ENCODE peak calls at places on chromosome 14, in seven cellular contexts. Z is ELF-1; B is fibroblast of the conjunctiva; J is germinal center; U is H54; P is CD4-positive, alpha-beta T cell; S is GM12865. Y is an unnamed sample.

GRCh38 chr14:62462996-62463395 is 582.3 kb downstream of the KCNH5 start:
- DNase-seq in Z (no peak), B (peak; percentile 39), J (no peak), U (no peak), P (no peak), S (no peak), Y (no peak)

GRCh38 chr14:22477569-22478194 is 111.3 kb downstream of the DAD1 start:
- DNase-seq in Z (no peak), B (no peak), J (no peak), U (no peak), P (no peak), S (no peak), Y (no peak)

GRCh38 chr14:37566811-37567371 is 28.2 kb downstream of the FOXA1 start:
- DNase-seq in Z (no peak), B (no peak), J (no peak), U (no peak), P (no peak), S (no peak), Y (peak; percentile 28)

GRCh38 chr14:99268776-99269510 is 3.1 kb downstream of the BCL11B start:
- DNase-seq in Z (no peak), B (no peak), J (no peak), U (no peak), P (no peak), S (no peak), Y (peak; percentile 42)

GRCh38 chr14:101461891-101462290 is 99.4 kb upstream of the DIO3 start:
- DNase-seq in Z (no peak), B (no peak), J (no peak), U (no peak), P (no peak), S (no peak), Y (no peak)

GRCh38 chr14:65286443-65286842 is 126.1 kb upstream of the FUT8 start:
- DNase-seq in Z (no peak), B (no peak), J (peak; percentile 68), U (no peak), P (no peak), S (peak; percentile 85), Y (peak; percentile 38)

GRCh38 chr14:52706286-52706685 is 714 bp upstream of the PSMC6 start:
- DNase-seq in Z (no peak), B (peak; percentile 12), J (no peak), U (no peak), P (no peak), S (peak; percentile 38), Y (peak; percentile 21)

GRCh38 chr14:102076793-102077759 is 9.8 kb downstream of the HSP90AA1 start:
- DNase-seq in Z (no peak), B (no peak), J (no peak), U (no peak), P (no peak), S (no peak), Y (no peak)

GRCh38 chr14:100894416-100894815 is 9.1 kb downstream of the RTL1 start:
- DNase-seq in Z (no peak), B (no peak), J (no peak), U (no peak), P (no peak), S (no peak), Y (no peak)

GRCh38 chr14:93337143-93337753 is 4.4 kb upstream of the BTBD7 start:
- DNase-seq in Z (no peak), B (no peak), J (no peak), U (no peak), P (no peak), S (peak; percentile 26), Y (peak; percentile 51)

GRCh38 chr14:49992448-49992847 is 99.6 kb downstream of the ARF6 start:
- DNase-seq in Z (no peak), B (no peak), J (no peak), U (no peak), P (no peak), S (no peak), Y (no peak)

GRCh38 chr14:96203635-96204034 is 1.0 kb upstream of the BDKRB2 start:
- DNase-seq in Z (no peak), B (no peak), J (no peak), U (peak; percentile 22), P (no peak), S (no peak), Y (no peak)

GRCh38 chr14:72013606-72014129 is 81.4 kb downstream of the RGS6 start:
- DNase-seq in Z (no peak), B (no peak), J (no peak), U (no peak), P (no peak), S (no peak), Y (no peak)

GRCh38 chr14:40656301-40656700 is 950.4 kb upstream of the LRFN5 start:
- DNase-seq in Z (no peak), B (no peak), J (no peak), U (no peak), P (no peak), S (no peak), Y (no peak)

GRCh38 chr14:79585845-79586244 is 625.5 kb downstream of the DIO2 start:
- DNase-seq in Z (no peak), B (no peak), J (no peak), U (no peak), P (no peak), S (no peak), Y (no peak)

GRCh38 chr14:21874946-21875345 is 201.3 kb upstream of the OR4E1 start:
- DNase-seq in Z (no peak), B (no peak), J (no peak), U (no peak), P (no peak), S (no peak), Y (no peak)

GRCh38 chr14:31927348-31927826 is 149.7 kb upstream of the ARHGAP5 start:
- DNase-seq in Z (peak; percentile 43), B (peak; percentile 80), J (no peak), U (peak; percentile 44), P (no peak), S (no peak), Y (peak; percentile 21)

GRCh38 chr14:102778616-102779351 is 1.5 kb downstream of the TRAF3 start:
- DNase-seq in Z (no peak), B (no peak), J (no peak), U (no peak), P (no peak), S (no peak), Y (no peak)

GRCh38 chr14:68929623-68930307 is 49.3 kb downstream of the ACTN1 start:
- DNase-seq in Z (no peak), B (no peak), J (no peak), U (no peak), P (no peak), S (no peak), Y (no peak)

GRCh38 chr14:77459072-77459723 is 1.3 kb downstream of the AHSA1 start:
- DNase-seq in Z (peak; percentile 63), B (peak; percentile 63), J (peak; percentile 40), U (no peak), P (peak; percentile 28), S (peak; percentile 83), Y (peak; percentile 91)

GRCh38 chr14:101772770-101773169 is 11.3 kb downstream of the PPP2R5C start:
- DNase-seq in Z (no peak), B (no peak), J (no peak), U (no peak), P (no peak), S (no peak), Y (no peak)

GRCh38 chr14:23675906-23676305 is 39.7 kb downstream of the DHRS2 start:
- DNase-seq in Z (no peak), B (no peak), J (no peak), U (no peak), P (no peak), S (no peak), Y (no peak)

GRCh38 chr14:61537567-61538463 is 157.5 kb upstream of the HIF1A start:
- DNase-seq in Z (peak; percentile 42), B (no peak), J (no peak), U (no peak), P (no peak), S (peak; percentile 47), Y (peak; percentile 72)

GRCh38 chr14:34003052-34003668 is 52.3 kb upstream of the EGLN3 start:
- DNase-seq in Z (no peak), B (no peak), J (no peak), U (no peak), P (no peak), S (no peak), Y (no peak)

GRCh38 chr14:76997257-76997970 is 31.1 kb downstream of the IRF2BPL start:
- DNase-seq in Z (peak; percentile 47), B (no peak), J (no peak), U (no peak), P (no peak), S (no peak), Y (no peak)

GRCh38 chr14:74302160-74302628 is 540 bp downstream of the ABCD4 start:
- DNase-seq in Z (no peak), B (peak; percentile 43), J (peak; percentile 55), U (peak; percentile 12), P (no peak), S (peak; percentile 66), Y (peak; percentile 64)

GRCh38 chr14:91744068-91744480 is 12.2 kb upstream of the CATSPERB start:
- DNase-seq in Z (no peak), B (no peak), J (no peak), U (no peak), P (no peak), S (no peak), Y (no peak)

GRCh38 chr14:64787619-64788018 is 83.4 kb downstream of the PLEKHG3 start:
- DNase-seq in Z (no peak), B (no peak), J (no peak), U (no peak), P (no peak), S (no peak), Y (no peak)

GRCh38 chr14:59098377-59098776 is 90.1 kb upstream of the DAAM1 start:
- DNase-seq in Z (no peak), B (no peak), J (no peak), U (no peak), P (no peak), S (no peak), Y (no peak)

GRCh38 chr14:102262894-102263462 is 42.0 kb downstream of the MOK start:
- DNase-seq in Z (peak; percentile 84), B (no peak), J (no peak), U (peak; percentile 27), P (no peak), S (no peak), Y (peak; percentile 46)

GRCh38 chr14:56487090-56487667 is 92.4 kb upstream of the TMEM260 start:
- DNase-seq in Z (no peak), B (no peak), J (no peak), U (no peak), P (no peak), S (no peak), Y (peak; percentile 57)

GRCh38 chr14:102910442-102910841 is 12.0 kb upstream of the AMN start:
- DNase-seq in Z (no peak), B (no peak), J (no peak), U (no peak), P (no peak), S (no peak), Y (no peak)

GRCh38 chr14:91352101-91352500 is 65.5 kb downstream of the CCDC88C start:
- DNase-seq in Z (no peak), B (no peak), J (no peak), U (no peak), P (no peak), S (peak; percentile 31), Y (peak; percentile 58)

GRCh38 chr14:81363746-81364400 is 36.3 kb downstream of the STON2 start:
- DNase-seq in Z (no peak), B (peak; percentile 63), J (no peak), U (no peak), P (no peak), S (no peak), Y (no peak)

GRCh38 chr14:64918216-64918615 is 4.0 kb downstream of the CHURC1 start:
- DNase-seq in Z (no peak), B (no peak), J (no peak), U (no peak), P (no peak), S (no peak), Y (no peak)

GRCh38 chr14:104580961-104581360 is 1.4 kb downstream of the C14orf180 start:
- DNase-seq in Z (no peak), B (no peak), J (no peak), U (peak; percentile 35), P (no peak), S (no peak), Y (no peak)

GRCh38 chr14:83004456-83005006 is 1470.9 kb upstream of the SEL1L start:
- DNase-seq in Z (no peak), B (no peak), J (no peak), U (no peak), P (no peak), S (no peak), Y (no peak)

GRCh38 chr14:51657762-51658161 is 6.1 kb downstream of the FRMD6 start:
- DNase-seq in Z (no peak), B (no peak), J (no peak), U (no peak), P (no peak), S (no peak), Y (no peak)